ENCODE peak calls at places on chromosome 11, in ten cellular contexts. One of them, this sample, is unnamed.

GRCh38 chr11:70270877-70271634 is 566 bp downstream of the PPFIA1 start:
- DNase-seq in Peyer's patch: peak; percentile 58
- DNase-seq in vagina: no peak
- DNase-seq in spleen: peak; percentile 93
- DNase-seq in ovary: no peak
- DNase-seq in body of pancreas: peak; percentile 51
- DNase-seq in K562: peak; percentile 62
- DNase-seq in GM12891: peak; percentile 42
- DNase-seq in upper lobe of left lung: peak; percentile 55
- DNase-seq in lower leg skin: peak; percentile 87
- DNase-seq in this sample: peak; percentile 33

GRCh38 chr11:131373326-131373725 is 2.9 kb downstream of the NTM start:
- DNase-seq in Peyer's patch: no peak
- DNase-seq in vagina: no peak
- DNase-seq in spleen: no peak
- DNase-seq in ovary: no peak
- DNase-seq in body of pancreas: no peak
- DNase-seq in K562: no peak
- DNase-seq in GM12891: no peak
- DNase-seq in upper lobe of left lung: no peak
- DNase-seq in lower leg skin: no peak
- DNase-seq in this sample: no peak

GRCh38 chr11:43664295-43664694 is 16.2 kb upstream of the HSD17B12 start:
- DNase-seq in Peyer's patch: no peak
- DNase-seq in vagina: no peak
- DNase-seq in spleen: no peak
- DNase-seq in ovary: no peak
- DNase-seq in body of pancreas: no peak
- DNase-seq in K562: no peak
- DNase-seq in GM12891: no peak
- DNase-seq in upper lobe of left lung: no peak
- DNase-seq in lower leg skin: no peak
- DNase-seq in this sample: no peak

GRCh38 chr11:129740125-129740719 is 75.4 kb upstream of the TMEM45B start:
- DNase-seq in Peyer's patch: no peak
- DNase-seq in vagina: no peak
- DNase-seq in spleen: no peak
- DNase-seq in ovary: no peak
- DNase-seq in body of pancreas: no peak
- DNase-seq in K562: no peak
- DNase-seq in GM12891: no peak
- DNase-seq in upper lobe of left lung: no peak
- DNase-seq in lower leg skin: no peak
- DNase-seq in this sample: no peak

GRCh38 chr11:127044535-127044934 is 44.0 kb upstream of the KIRREL3 start:
- DNase-seq in Peyer's patch: no peak
- DNase-seq in vagina: no peak
- DNase-seq in spleen: no peak
- DNase-seq in ovary: no peak
- DNase-seq in body of pancreas: no peak
- DNase-seq in K562: no peak
- DNase-seq in GM12891: no peak
- DNase-seq in upper lobe of left lung: no peak
- DNase-seq in lower leg skin: no peak
- DNase-seq in this sample: no peak

GRCh38 chr11:107785401-107785800 is 73.2 kb downstream of the SLC35F2 start:
- DNase-seq in Peyer's patch: no peak
- DNase-seq in vagina: no peak
- DNase-seq in spleen: no peak
- DNase-seq in ovary: no peak
- DNase-seq in body of pancreas: no peak
- DNase-seq in K562: no peak
- DNase-seq in GM12891: no peak
- DNase-seq in upper lobe of left lung: no peak
- DNase-seq in lower leg skin: no peak
- DNase-seq in this sample: no peak

GRCh38 chr11:11146830-11147229 is 206.2 kb downstream of the CSNK2A3 start:
- DNase-seq in Peyer's patch: no peak
- DNase-seq in vagina: no peak
- DNase-seq in spleen: no peak
- DNase-seq in ovary: no peak
- DNase-seq in body of pancreas: no peak
- DNase-seq in K562: no peak
- DNase-seq in GM12891: no peak
- DNase-seq in upper lobe of left lung: no peak
- DNase-seq in lower leg skin: no peak
- DNase-seq in this sample: no peak

GRCh38 chr11:116927163-116927772 is 89.8 kb upstream of the APOA1 start:
- DNase-seq in Peyer's patch: peak; percentile 79
- DNase-seq in vagina: no peak
- DNase-seq in spleen: no peak
- DNase-seq in ovary: no peak
- DNase-seq in body of pancreas: no peak
- DNase-seq in K562: no peak
- DNase-seq in GM12891: no peak
- DNase-seq in upper lobe of left lung: no peak
- DNase-seq in lower leg skin: no peak
- DNase-seq in this sample: no peak

GRCh38 chr11:61126266-61126665 is 24.0 kb downstream of the CD5 start:
- DNase-seq in Peyer's patch: no peak
- DNase-seq in vagina: no peak
- DNase-seq in spleen: no peak
- DNase-seq in ovary: peak; percentile 77
- DNase-seq in body of pancreas: no peak
- DNase-seq in K562: no peak
- DNase-seq in GM12891: no peak
- DNase-seq in upper lobe of left lung: no peak
- DNase-seq in lower leg skin: no peak
- DNase-seq in this sample: no peak

GRCh38 chr11:69516526-69516925 is 35.1 kb downstream of the LINC01488 start:
- DNase-seq in Peyer's patch: no peak
- DNase-seq in vagina: no peak
- DNase-seq in spleen: no peak
- DNase-seq in ovary: no peak
- DNase-seq in body of pancreas: no peak
- DNase-seq in K562: no peak
- DNase-seq in GM12891: no peak
- DNase-seq in upper lobe of left lung: no peak
- DNase-seq in lower leg skin: no peak
- DNase-seq in this sample: no peak

GRCh38 chr11:75311858-75312288 is 39.6 kb downstream of the ARRB1 start:
- DNase-seq in Peyer's patch: peak; percentile 68
- DNase-seq in vagina: no peak
- DNase-seq in spleen: no peak
- DNase-seq in ovary: no peak
- DNase-seq in body of pancreas: peak; percentile 35
- DNase-seq in K562: no peak
- DNase-seq in GM12891: no peak
- DNase-seq in upper lobe of left lung: peak; percentile 61
- DNase-seq in lower leg skin: peak; percentile 94
- DNase-seq in this sample: peak; percentile 67

GRCh38 chr11:68810164-68810563 is 31.6 kb downstream of the CPT1A start:
- DNase-seq in Peyer's patch: no peak
- DNase-seq in vagina: no peak
- DNase-seq in spleen: no peak
- DNase-seq in ovary: no peak
- DNase-seq in body of pancreas: peak; percentile 67
- DNase-seq in K562: no peak
- DNase-seq in GM12891: no peak
- DNase-seq in upper lobe of left lung: no peak
- DNase-seq in lower leg skin: no peak
- DNase-seq in this sample: peak; percentile 54

GRCh38 chr11:41206388-41206787 is 253.1 kb downstream of the LRRC4C start:
- DNase-seq in Peyer's patch: no peak
- DNase-seq in vagina: no peak
- DNase-seq in spleen: no peak
- DNase-seq in ovary: no peak
- DNase-seq in body of pancreas: no peak
- DNase-seq in K562: no peak
- DNase-seq in GM12891: no peak
- DNase-seq in upper lobe of left lung: no peak
- DNase-seq in lower leg skin: no peak
- DNase-seq in this sample: no peak

GRCh38 chr11:132318421-132319157 is 948.2 kb downstream of the NTM start:
- DNase-seq in Peyer's patch: no peak
- DNase-seq in vagina: no peak
- DNase-seq in spleen: no peak
- DNase-seq in ovary: no peak
- DNase-seq in body of pancreas: no peak
- DNase-seq in K562: no peak
- DNase-seq in GM12891: no peak
- DNase-seq in upper lobe of left lung: no peak
- DNase-seq in lower leg skin: no peak
- DNase-seq in this sample: no peak

GRCh38 chr11:66846671-66847091 is 3.4 kb downstream of the RCE1 start:
- DNase-seq in Peyer's patch: peak; percentile 37
- DNase-seq in vagina: no peak
- DNase-seq in spleen: peak; percentile 74
- DNase-seq in ovary: no peak
- DNase-seq in body of pancreas: peak; percentile 10
- DNase-seq in K562: no peak
- DNase-seq in GM12891: no peak
- DNase-seq in upper lobe of left lung: peak; percentile 17
- DNase-seq in lower leg skin: peak; percentile 81
- DNase-seq in this sample: peak; percentile 24
- TF ChIP-seq POLR2A in Peyer's patch: no peak
- TF ChIP-seq POLR2A in vagina: no peak
- TF ChIP-seq POLR2A in spleen: no peak
- TF ChIP-seq POLR2A in ovary: no peak
- TF ChIP-seq POLR2A in body of pancreas: no peak
- TF ChIP-seq POLR2A in K562: peak; percentile 34
- TF ChIP-seq POLR2A in GM12891: no peak
- TF ChIP-seq POLR2A in upper lobe of left lung: no peak
- TF ChIP-seq POLR2A in lower leg skin: no peak
- TF ChIP-seq POLR2A in this sample: no peak

GRCh38 chr11:16393335-16393734 is 37.0 kb upstream of the SOX6 start:
- DNase-seq in Peyer's patch: no peak
- DNase-seq in vagina: no peak
- DNase-seq in spleen: no peak
- DNase-seq in ovary: no peak
- DNase-seq in body of pancreas: no peak
- DNase-seq in K562: no peak
- DNase-seq in GM12891: no peak
- DNase-seq in upper lobe of left lung: no peak
- DNase-seq in lower leg skin: no peak
- DNase-seq in this sample: no peak
- TF ChIP-seq POLR2A in Peyer's patch: no peak
- TF ChIP-seq POLR2A in vagina: no peak
- TF ChIP-seq POLR2A in spleen: no peak
- TF ChIP-seq POLR2A in ovary: no peak
- TF ChIP-seq POLR2A in body of pancreas: no peak
- TF ChIP-seq POLR2A in K562: no peak
- TF ChIP-seq POLR2A in GM12891: no peak
- TF ChIP-seq POLR2A in upper lobe of left lung: no peak
- TF ChIP-seq POLR2A in lower leg skin: no peak
- TF ChIP-seq POLR2A in this sample: no peak

GRCh38 chr11:59191095-59191494 is 19.2 kb downstream of the DTX4 start:
- DNase-seq in Peyer's patch: peak; percentile 62
- DNase-seq in vagina: no peak
- DNase-seq in spleen: no peak
- DNase-seq in ovary: no peak
- DNase-seq in body of pancreas: no peak
- DNase-seq in K562: no peak
- DNase-seq in GM12891: no peak
- DNase-seq in upper lobe of left lung: no peak
- DNase-seq in lower leg skin: no peak
- DNase-seq in this sample: no peak

GRCh38 chr11:59189986-59190385 is 18.1 kb downstream of the DTX4 start:
- DNase-seq in Peyer's patch: no peak
- DNase-seq in vagina: no peak
- DNase-seq in spleen: no peak
- DNase-seq in ovary: no peak
- DNase-seq in body of pancreas: no peak
- DNase-seq in K562: no peak
- DNase-seq in GM12891: no peak
- DNase-seq in upper lobe of left lung: no peak
- DNase-seq in lower leg skin: no peak
- DNase-seq in this sample: no peak

GRCh38 chr11:59193741-59194140 is 19.0 kb downstream of the MPEG1 start:
- DNase-seq in Peyer's patch: no peak
- DNase-seq in vagina: no peak
- DNase-seq in spleen: no peak
- DNase-seq in ovary: no peak
- DNase-seq in body of pancreas: no peak
- DNase-seq in K562: no peak
- DNase-seq in GM12891: no peak
- DNase-seq in upper lobe of left lung: no peak
- DNase-seq in lower leg skin: no peak
- DNase-seq in this sample: no peak

GRCh38 chr11:59192446-59193020 is 20.2 kb downstream of the MPEG1 start:
- DNase-seq in Peyer's patch: no peak
- DNase-seq in vagina: no peak
- DNase-seq in spleen: no peak
- DNase-seq in ovary: no peak
- DNase-seq in body of pancreas: no peak
- DNase-seq in K562: no peak
- DNase-seq in GM12891: no peak
- DNase-seq in upper lobe of left lung: no peak
- DNase-seq in lower leg skin: no peak
- DNase-seq in this sample: no peak

GRCh38 chr11:59191899-59192298 is 20.0 kb downstream of the DTX4 start:
- DNase-seq in Peyer's patch: no peak
- DNase-seq in vagina: no peak
- DNase-seq in spleen: no peak
- DNase-seq in ovary: no peak
- DNase-seq in body of pancreas: no peak
- DNase-seq in K562: no peak
- DNase-seq in GM12891: no peak
- DNase-seq in upper lobe of left lung: no peak
- DNase-seq in lower leg skin: no peak
- DNase-seq in this sample: no peak
- TF ChIP-seq POLR2A in Peyer's patch: no peak
- TF ChIP-seq POLR2A in vagina: no peak
- TF ChIP-seq POLR2A in spleen: no peak
- TF ChIP-seq POLR2A in ovary: no peak
- TF ChIP-seq POLR2A in body of pancreas: no peak
- TF ChIP-seq POLR2A in K562: no peak
- TF ChIP-seq POLR2A in GM12891: no peak
- TF ChIP-seq POLR2A in upper lobe of left lung: no peak
- TF ChIP-seq POLR2A in lower leg skin: no peak
- TF ChIP-seq POLR2A in this sample: no peak

GRCh38 chr11:66505276-66505816 is 5.1 kb upstream of the BBS1 start:
- DNase-seq in Peyer's patch: no peak
- DNase-seq in vagina: no peak
- DNase-seq in spleen: no peak
- DNase-seq in ovary: no peak
- DNase-seq in body of pancreas: no peak
- DNase-seq in K562: no peak
- DNase-seq in GM12891: no peak
- DNase-seq in upper lobe of left lung: no peak
- DNase-seq in lower leg skin: no peak
- DNase-seq in this sample: no peak

GRCh38 chr11:66509131-66509561 is 1.3 kb upstream of the BBS1 start:
- DNase-seq in Peyer's patch: no peak
- DNase-seq in vagina: no peak
- DNase-seq in spleen: no peak
- DNase-seq in ovary: no peak
- DNase-seq in body of pancreas: no peak
- DNase-seq in K562: no peak
- DNase-seq in GM12891: no peak
- DNase-seq in upper lobe of left lung: peak; percentile 23
- DNase-seq in lower leg skin: no peak
- DNase-seq in this sample: no peak

GRCh38 chr11:66510990-66511339 is 530 bp downstream of the BBS1 start:
- DNase-seq in Peyer's patch: no peak
- DNase-seq in vagina: no peak
- DNase-seq in spleen: no peak
- DNase-seq in ovary: no peak
- DNase-seq in body of pancreas: no peak
- DNase-seq in K562: no peak
- DNase-seq in GM12891: no peak
- DNase-seq in upper lobe of left lung: no peak
- DNase-seq in lower leg skin: no peak
- DNase-seq in this sample: no peak

GRCh38 chr11:66510271-66510989 is at the start of gene BBS1:
- DNase-seq in Peyer's patch: peak; percentile 92
- DNase-seq in vagina: no peak
- DNase-seq in spleen: peak; percentile 97
- DNase-seq in ovary: peak; percentile 81
- DNase-seq in body of pancreas: peak; percentile 87
- DNase-seq in K562: peak; percentile 89
- DNase-seq in GM12891: peak; percentile 90
- DNase-seq in upper lobe of left lung: peak; percentile 87
- DNase-seq in lower leg skin: peak; percentile 96
- DNase-seq in this sample: peak; percentile 90
- TF ChIP-seq POLR2A in Peyer's patch: no peak
- TF ChIP-seq POLR2A in vagina: no peak
- TF ChIP-seq POLR2A in spleen: no peak
- TF ChIP-seq POLR2A in ovary: peak; percentile 42
- TF ChIP-seq POLR2A in body of pancreas: peak; percentile 65
- TF ChIP-seq POLR2A in K562: peak; percentile 78
- TF ChIP-seq POLR2A in GM12891: peak; percentile 82
- TF ChIP-seq POLR2A in upper lobe of left lung: peak; percentile 50
- TF ChIP-seq POLR2A in lower leg skin: no peak
- TF ChIP-seq POLR2A in this sample: no peak